ENCODE peak calls at places on chromosome 14, in six cellular contexts. N, H, W, E, O and U are unnamed samples.
A peak's percentile ranks its signal among the peaks of the same experiment; 100 is the strongest.

GRCh38 chr14:29461131-29461530 is 466.5 kb downstream of the PRKD1 start:
- DNase-seq in N (no peak), H (no peak), W (no peak), E (no peak), O (no peak), U (no peak)

GRCh38 chr14:76490735-76491134 is 114.8 kb downstream of the ESRRB start:
- DNase-seq in N (no peak), H (no peak), W (no peak), E (no peak), O (no peak), U (no peak)

GRCh38 chr14:21978184-21978998 is 304.8 kb upstream of the OR4E1 start:
- DNase-seq in N (peak; percentile 58), H (no peak), W (no peak), E (peak; percentile 8), O (peak; percentile 75), U (peak; percentile 47)

GRCh38 chr14:98022541-98023520 is 1225.6 kb downstream of the VRK1 start:
- DNase-seq in N (no peak), H (no peak), W (no peak), E (no peak), O (peak; percentile 29), U (no peak)

GRCh38 chr14:63647696-63648410 is 6.2 kb upstream of the WDR89 start:
- DNase-seq in N (no peak), H (no peak), W (no peak), E (no peak), O (no peak), U (no peak)

GRCh38 chr14:45868377-45868776 is 615.4 kb upstream of the MIS18BP1 start:
- DNase-seq in N (no peak), H (no peak), W (no peak), E (no peak), O (no peak), U (no peak)

GRCh38 chr14:75417674-75418073 is 10.1 kb upstream of the JDP2 start:
- DNase-seq in N (no peak), H (no peak), W (no peak), E (no peak), O (no peak), U (no peak)

GRCh38 chr14:63483315-63483714 is 59.9 kb downstream of the PPP2R5E start:
- DNase-seq in N (no peak), H (no peak), W (no peak), E (no peak), O (no peak), U (no peak)

GRCh38 chr14:100472094-100472455 is 115.1 kb downstream of the BEGAIN start:
- DNase-seq in N (no peak), H (no peak), W (no peak), E (no peak), O (no peak), U (no peak)

GRCh38 chr14:104998801-104999200 is 13.2 kb downstream of the CLBA1 start:
- DNase-seq in N (no peak), H (no peak), W (no peak), E (no peak), O (no peak), U (no peak)

GRCh38 chr14:30813182-30813581 is 61.2 kb upstream of the COCH start:
- DNase-seq in N (no peak), H (no peak), W (no peak), E (no peak), O (no peak), U (no peak)

GRCh38 chr14:52907949-52908348 is 42.9 kb downstream of the FERMT2 start:
- DNase-seq in N (no peak), H (no peak), W (no peak), E (peak; percentile 52), O (no peak), U (no peak)

GRCh38 chr14:61812347-61813100 is 50.3 kb downstream of the SNAPC1 start:
- DNase-seq in N (peak; percentile 16), H (no peak), W (no peak), E (no peak), O (peak; percentile 52), U (no peak)

GRCh38 chr14:36520601-36521525 is 831 bp upstream of the NKX2-1 start:
- DNase-seq in N (no peak), H (no peak), W (no peak), E (peak; percentile 23), O (peak; percentile 74), U (peak; percentile 24)

GRCh38 chr14:39025250-39025809 is 77.7 kb downstream of the SEC23A start:
- DNase-seq in N (no peak), H (no peak), W (no peak), E (no peak), O (no peak), U (no peak)

GRCh38 chr14:51547260-51547659 is 104.5 kb upstream of the FRMD6 start:
- DNase-seq in N (no peak), H (no peak), W (peak; percentile 96), E (peak; percentile 99), O (no peak), U (no peak)

GRCh38 chr14:46651526-46652144 is at the start of gene RPL10L:
- DNase-seq in N (no peak), H (no peak), W (no peak), E (no peak), O (peak; percentile 72), U (peak; percentile 17)

GRCh38 chr14:101464310-101464983 is 96.8 kb upstream of the DIO3 start:
- DNase-seq in N (no peak), H (no peak), W (no peak), E (no peak), O (no peak), U (no peak)

GRCh38 chr14:75144944-75145343 is 18.1 kb upstream of the NEK9 start:
- DNase-seq in N (no peak), H (no peak), W (no peak), E (no peak), O (no peak), U (no peak)

GRCh38 chr14:77181603-77182437 is at the start of gene TMEM63C:
- DNase-seq in N (peak; percentile 74), H (peak; percentile 56), W (no peak), E (peak; percentile 17), O (peak; percentile 99), U (no peak)

GRCh38 chr14:68807148-68807600 is 14.3 kb upstream of the ZFP36L1 start:
- DNase-seq in N (no peak), H (no peak), W (no peak), E (peak; percentile 98), O (peak; percentile 20), U (peak; percentile 65)

GRCh38 chr14:104785708-104786080 is 9.9 kb downstream of the AKT1 start:
- DNase-seq in N (no peak), H (no peak), W (no peak), E (no peak), O (no peak), U (no peak)

GRCh38 chr14:55430024-55430690 is 10.3 kb downstream of the TBPL2 start:
- DNase-seq in N (peak; percentile 22), H (no peak), W (peak; percentile 16), E (peak; percentile 66), O (no peak), U (peak; percentile 29)